ENCODE peak calls at places on chromosome 15, in seven cellular contexts. M is mesendoderm, Y is H9, K is IMR-90, U is neuronal stem cell, R is H1, X is mesenchymal stem cell. E is an unnamed sample.

GRCh38 chr15:74777769-74778598 is 3.9 kb upstream of the CSK start:
- DNase-seq in K (no peak), M (no peak), U (no peak), R (no peak), X (no peak), Y (no peak), E (no peak)

GRCh38 chr15:90607361-90607760 is 77.6 kb downstream of the CRTC3 start:
- DNase-seq in K (no peak), U (no peak), X (no peak), Y (no peak), M (no peak), R (no peak), E (no peak)

GRCh38 chr15:51793521-51793920 is 35.9 kb upstream of the TMOD3 start:
- DNase-seq in K (no peak), Y (no peak), U (no peak), X (no peak), R (no peak), M (no peak), E (no peak)

GRCh38 chr15:55132672-55133071 is 64.1 kb downstream of the RSL24D1 start:
- DNase-seq in Y (no peak), X (no peak), R (no peak), U (no peak), M (no peak), K (no peak), E (no peak)

GRCh38 chr15:39555885-39556284 is 25.0 kb upstream of the THBS1 start:
- DNase-seq in Y (no peak), X (no peak), K (peak), M (peak), R (no peak), U (no peak), E (no peak)

GRCh38 chr15:62118446-62118964 is 46.6 kb downstream of the C2CD4B start:
- DNase-seq in R (no peak), U (no peak), X (peak), K (peak), Y (no peak), M (no peak), E (peak)

GRCh38 chr15:31272558-31273257 is 53.9 kb upstream of the KLF13 start:
- DNase-seq in K (no peak), R (no peak), Y (peak), U (no peak), X (no peak), M (no peak), E (no peak)

GRCh38 chr15:33425149-33425548 is 114.4 kb downstream of the RYR3 start:
- DNase-seq in X (no peak), K (peak), R (no peak), U (no peak), M (peak), Y (no peak), E (no peak)

GRCh38 chr15:88529021-88529630 is 17.4 kb downstream of the DET1 start:
- DNase-seq in R (no peak), U (no peak), M (no peak), X (peak), K (peak), Y (no peak), E (no peak)

GRCh38 chr15:51801391-51801835 is 28.0 kb upstream of the TMOD3 start:
- DNase-seq in R (no peak), U (peak), Y (peak), X (peak), M (peak), K (peak), E (peak)

GRCh38 chr15:94280301-94280700 is 48.9 kb downstream of the MCTP2 start:
- DNase-seq in Y (no peak), X (no peak), R (no peak), U (no peak), K (no peak), M (no peak), E (no peak)

GRCh38 chr15:92383528-92384326 is 10.0 kb upstream of the ST8SIA2 start:
- DNase-seq in M (peak), X (no peak), K (peak), U (peak), Y (peak), R (no peak), E (no peak)

GRCh38 chr15:48481802-48482201 is 150.6 kb downstream of the DUT start:
- DNase-seq in U (no peak), Y (no peak), R (no peak), K (peak), X (no peak), M (peak), E (no peak)

GRCh38 chr15:87349181-87349580 is 907.4 kb downstream of the NTRK3 start:
- DNase-seq in X (peak), M (peak), Y (no peak), K (peak), R (no peak), U (no peak), E (no peak)

GRCh38 chr15:31365655-31366127 is 39.1 kb downstream of the KLF13 start:
- DNase-seq in Y (peak), M (peak), X (peak), K (peak), U (peak), R (peak), E (no peak)

GRCh38 chr15:90022905-90023700 is 22.0 kb downstream of the ZNF710 start:
- DNase-seq in U (no peak), K (no peak), Y (no peak), M (no peak), R (no peak), X (no peak), E (no peak)

GRCh38 chr15:20106026-20106425 is 435.6 kb downstream of the GOLGA6L6 start:
- DNase-seq in R (no peak), U (no peak), Y (peak), X (no peak), K (no peak), M (peak), E (peak)

GRCh38 chr15:91508633-91509032 is 344.9 kb upstream of the SLCO3A1 start:
- DNase-seq in U (no peak), K (peak), M (no peak), R (no peak), Y (no peak), X (no peak), E (no peak)

GRCh38 chr15:93170320-93170719 is 81.3 kb upstream of the RGMA start:
- DNase-seq in K (no peak), Y (no peak), M (no peak), X (no peak), R (no peak), U (no peak), E (no peak)

GRCh38 chr15:66138096-66138783 is 115.3 kb downstream of the MEGF11 start:
- DNase-seq in K (no peak), M (no peak), Y (no peak), U (no peak), X (no peak), R (no peak), E (no peak)

GRCh38 chr15:65055201-65055870 is 10.1 kb downstream of the SLC51B start:
- DNase-seq in K (peak), R (no peak), Y (no peak), M (no peak), X (peak), U (no peak), E (no peak)

GRCh38 chr15:72380743-72381142 is 4.9 kb upstream of the HEXA start:
- DNase-seq in M (no peak), R (no peak), U (no peak), Y (no peak), K (no peak), X (no peak), E (no peak)

GRCh38 chr15:68312701-68313204 is 35.2 kb downstream of the FEM1B start:
- DNase-seq in M (no peak), R (no peak), Y (peak), X (peak), K (peak), U (no peak), E (no peak)

GRCh38 chr15:23801881-23802280 is 114.8 kb upstream of the NDN start:
- DNase-seq in M (no peak), K (no peak), X (no peak), Y (no peak), U (no peak), R (no peak), E (no peak)

DNA sequence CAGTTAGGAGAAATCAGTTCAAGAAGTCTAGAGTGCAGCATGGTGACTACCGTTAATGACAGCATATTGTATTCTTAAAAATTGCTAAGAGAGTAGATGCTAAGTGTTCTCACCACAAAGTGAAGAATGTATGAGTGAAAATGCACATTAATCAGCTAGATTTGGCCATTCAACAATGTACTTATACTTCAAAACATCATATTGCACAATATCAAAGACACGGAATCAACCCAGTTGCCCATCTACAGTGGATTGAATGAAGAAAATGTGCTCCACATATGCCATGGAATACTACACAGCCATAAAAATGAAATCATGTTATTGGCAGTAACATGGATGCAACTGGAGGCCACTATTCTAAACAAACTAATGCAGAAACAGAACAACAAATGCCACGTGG is 119.9 kb upstream of the NDN start:
- DNase-seq in Y (no peak), M (no peak), K (no peak), X (no peak), U (no peak), R (no peak), E (no peak)
- H3K18ac ChIP-seq in Y (no peak), M (no peak), K (no peak), X (no peak), U (no peak), R (no peak), E (no peak)

GRCh38 chr15:35752134-35752466 is 206.1 kb upstream of the DPH6 start:
- DNase-seq in M (no peak), U (no peak), R (no peak), K (no peak), Y (no peak), X (no peak), E (no peak)

GRCh38 chr15:35748105-35748504 is 202.1 kb upstream of the DPH6 start:
- DNase-seq in X (no peak), K (no peak), R (no peak), M (no peak), Y (peak), U (no peak), E (no peak)

GRCh38 chr15:35750051-35750450 is 204.1 kb upstream of the DPH6 start:
- DNase-seq in R (no peak), Y (no peak), M (no peak), K (no peak), U (no peak), X (no peak), E (no peak)

GRCh38 chr15:35753486-35753885 is 207.5 kb upstream of the DPH6 start:
- DNase-seq in Y (no peak), X (no peak), M (no peak), R (no peak), U (no peak), K (peak), E (no peak)

GRCh38 chr15:35751421-35752133 is 205.6 kb upstream of the DPH6 start:
- DNase-seq in Y (peak), R (peak), M (peak), X (peak), U (peak), K (peak), E (peak)
- H3K18ac ChIP-seq in Y (no peak), R (no peak), M (no peak), X (no peak), U (no peak), K (no peak), E (no peak)

GRCh38 chr15:43241100-43241499 is 20.3 kb upstream of the EPB42 start:
- DNase-seq in U (no peak), R (no peak), K (peak), Y (no peak), X (no peak), M (no peak), E (no peak)

GRCh38 chr15:43244092-43244491 is 22.6 kb downstream of the TGM5 start:
- DNase-seq in M (no peak), R (no peak), Y (no peak), U (no peak), X (no peak), K (no peak), E (peak)

GRCh38 chr15:43243246-43243645 is 22.4 kb upstream of the EPB42 start:
- DNase-seq in R (no peak), U (no peak), K (no peak), M (no peak), Y (no peak), X (no peak), E (no peak)

GRCh38 chr15:43239732-43240491 is 19.1 kb upstream of the EPB42 start:
- DNase-seq in X (no peak), Y (no peak), U (no peak), R (no peak), K (no peak), M (peak), E (no peak)

DNA sequence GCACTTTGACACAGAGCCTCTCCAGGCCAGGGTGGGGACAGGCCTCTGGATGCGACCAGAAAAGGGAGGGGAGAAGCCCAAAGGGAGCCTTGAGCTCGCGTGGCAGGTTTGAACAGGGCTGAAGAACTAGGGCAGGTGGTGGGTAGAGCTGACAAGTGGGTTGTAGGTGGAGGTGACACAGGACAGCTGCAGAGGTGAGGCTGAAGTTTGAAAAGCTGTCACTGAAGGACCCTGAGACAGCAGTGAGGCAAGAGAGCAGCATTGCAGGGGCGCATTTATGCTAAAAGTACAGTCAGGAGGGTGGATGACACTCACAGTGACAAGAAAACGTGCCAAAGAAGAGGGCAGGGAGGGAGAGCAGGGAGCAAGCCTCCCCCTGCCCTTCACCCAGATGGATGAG is 21.8 kb upstream of the EPB42 start:
- DNase-seq in M (no peak), X (no peak), R (no peak), K (no peak), U (no peak), Y (no peak), E (no peak)
- H3K18ac ChIP-seq in M (no peak), X (no peak), R (no peak), K (no peak), U (no peak), Y (no peak), E (no peak)

GRCh38 chr15:80854104-80854503 is 74.9 kb downstream of the CEMIP start:
- DNase-seq in R (no peak), K (no peak), X (no peak), U (no peak), Y (no peak), M (no peak), E (no peak)

GRCh38 chr15:80852676-80853075 is 73.5 kb downstream of the CEMIP start:
- DNase-seq in R (no peak), K (no peak), X (no peak), M (no peak), U (no peak), Y (no peak), E (peak)

GRCh38 chr15:80850941-80851451 is 71.8 kb downstream of the CEMIP start:
- DNase-seq in R (no peak), K (no peak), X (no peak), U (no peak), M (no peak), Y (no peak), E (no peak)

GRCh38 chr15:80846416-80846815 is 67.2 kb downstream of the CEMIP start:
- DNase-seq in R (no peak), K (peak), M (no peak), U (no peak), Y (no peak), X (no peak), E (no peak)

DNA sequence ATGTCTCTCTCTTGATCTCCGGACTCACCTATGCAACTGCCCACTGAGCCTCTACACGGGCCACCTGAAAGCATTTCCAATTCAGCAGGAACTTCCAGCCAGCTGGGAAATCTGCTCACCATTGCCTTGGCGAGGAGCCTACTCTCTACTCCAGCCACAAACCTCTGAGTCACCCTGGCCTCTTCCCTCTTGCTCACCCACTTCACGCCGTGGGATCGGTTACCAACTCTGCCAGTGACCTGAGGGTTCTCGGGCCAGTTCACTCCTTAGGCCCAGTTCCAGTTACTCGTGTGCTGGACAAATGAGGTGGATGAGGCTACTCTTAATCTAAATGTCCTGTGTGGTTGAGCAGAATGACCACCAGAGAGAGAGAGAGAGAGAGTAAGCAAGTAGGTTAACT is 70.1 kb downstream of the CEMIP start:
- DNase-seq in M (no peak), Y (no peak), U (no peak), K (peak), R (no peak), X (peak), E (no peak)
- H3K18ac ChIP-seq in M (no peak), Y (no peak), U (no peak), K (no peak), R (no peak), X (no peak), E (no peak)

E was measured in trophoblast cell.